ENCODE peak calls at places on chromosomes 12 and 14, in five cellular contexts. P, M, B, Y and T are unnamed samples.

GRCh38 chr14:92760524-92760805 is 12.0 kb upstream of the LGMN start:
- DNase-seq in P (no peak), M (no peak), B (no peak), Y (peak; percentile 36), T (no peak)

GRCh38 chr12:89801284-89801683 is 92.6 kb upstream of the ATP2B1 start:
- DNase-seq in P (no peak), M (no peak), B (no peak), Y (no peak), T (no peak)

GRCh38 chr12:13101854-13102375 is 1.6 kb downstream of the GSG1 start:
- DNase-seq in P (no peak), M (peak; percentile 88), B (no peak), Y (no peak), T (no peak)

GRCh38 chr14:61033851-61034250 is 52.8 kb downstream of the SLC38A6 start:
- DNase-seq in P (no peak), M (no peak), B (no peak), Y (no peak), T (no peak)

GRCh38 chr12:69397978-69398377 is 38.4 kb downstream of the YEATS4 start:
- DNase-seq in P (no peak), M (peak; percentile 14), B (no peak), Y (no peak), T (no peak)

GRCh38 chr14:33163109-33163508 is 224.4 kb downstream of the NPAS3 start:
- DNase-seq in P (no peak), M (no peak), B (no peak), Y (no peak), T (no peak)

GRCh38 chr12:52634266-52635056 is 16.1 kb upstream of the KRT73 start:
- DNase-seq in P (no peak), M (no peak), B (peak; percentile 73), Y (no peak), T (peak; percentile 82)

GRCh38 chr12:70719672-70720420 is 82.6 kb upstream of the PTPRB start:
- DNase-seq in P (no peak), M (peak; percentile 46), B (no peak), Y (no peak), T (peak; percentile 60)

GRCh38 chr12:121505513-121505912 is 75.3 kb downstream of the KDM2B start:
- DNase-seq in P (no peak), M (no peak), B (no peak), Y (no peak), T (no peak)

GRCh38 chr14:90111895-90112534 is 50.2 kb downstream of the KCNK13 start:
- DNase-seq in P (no peak), M (peak; percentile 88), B (no peak), Y (peak; percentile 51), T (no peak)

GRCh38 chr14:65095633-65096205 is 6.6 kb downstream of the MAX start:
- DNase-seq in P (no peak), M (no peak), B (peak; percentile 72), Y (no peak), T (no peak)

GRCh38 chr14:94707494-94707893 is 62.4 kb downstream of the GSC start:
- DNase-seq in P (no peak), M (no peak), B (no peak), Y (no peak), T (no peak)

GRCh38 chr14:99809376-99809775 is 16.2 kb downstream of the EML1 start:
- DNase-seq in P (no peak), M (no peak), B (no peak), Y (no peak), T (peak; percentile 67)

GRCh38 chr14:77240336-77240915 is 30.6 kb downstream of the NGB start:
- DNase-seq in P (no peak), M (no peak), B (no peak), Y (no peak), T (no peak)

DNA sequence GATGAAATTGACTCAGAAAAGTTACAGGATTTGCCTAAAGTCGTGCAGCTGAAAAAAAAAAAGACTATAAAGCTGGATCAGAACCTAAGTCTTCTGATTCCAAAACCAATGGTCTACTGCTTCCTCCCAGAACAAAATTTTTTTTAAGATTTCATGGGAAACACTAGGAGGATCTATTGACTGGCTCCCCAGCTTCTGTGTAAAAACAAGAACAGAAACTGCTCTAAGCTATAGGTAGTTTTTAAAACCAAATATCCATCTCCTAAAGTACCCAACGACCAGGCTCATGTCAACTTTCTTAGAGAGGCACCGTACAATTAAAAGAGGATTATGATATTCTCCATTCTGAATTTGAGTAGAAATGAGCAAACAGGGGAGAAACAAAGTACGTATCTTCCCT is 9.4 kb downstream of the FMNL3 start:
- DNase-seq in P (no peak), M (no peak), B (no peak), Y (no peak), T (no peak)
- H3K4me3 ChIP-seq in P (peak overlapping the region; percentile 54), M (no peak overlapping the region), B (no peak overlapping the region), Y (no peak overlapping the region), T (no peak overlapping the region)

GRCh38 chr12:132084681-132085635 is 59.2 kb downstream of the DDX51 start:
- DNase-seq in P (no peak), M (peak; percentile 51), B (peak; percentile 63), Y (no peak), T (no peak)
- H3K27ac ChIP-seq in P (peak overlapping the region; percentile 82), M (peak overlapping the region; percentile 56), B (peak overlapping the region; percentile 92), Y (no peak overlapping the region), T (peak overlapping the region; percentile 76)

GRCh38 chr12:28872654-28873268 is 276.3 kb upstream of the FAR2 start:
- DNase-seq in P (no peak), M (peak; percentile 100), B (peak; percentile 25), Y (peak; percentile 46), T (no peak)
- TF ChIP-seq CTCF in P (peak; percentile 74), M (no peak), B (peak; percentile 52), Y (peak; percentile 84), T (peak; percentile 73)

GRCh38 chr12:18297883-18298282 is 36.6 kb downstream of the PIK3C2G start:
- DNase-seq in P (no peak), M (no peak), B (no peak), Y (no peak), T (no peak)

GRCh38 chr12:18296909-18297280 is 35.6 kb downstream of the PIK3C2G start:
- DNase-seq in P (no peak), M (no peak), B (no peak), Y (no peak), T (no peak)

GRCh38 chr12:18294889-18295288 is 33.6 kb downstream of the PIK3C2G start:
- DNase-seq in P (no peak), M (no peak), B (no peak), Y (no peak), T (no peak)

GRCh38 chr12:18296201-18296908 is 35.0 kb downstream of the PIK3C2G start:
- DNase-seq in P (no peak), M (no peak), B (no peak), Y (no peak), T (no peak)
- H3K4me3 ChIP-seq in P (no peak overlapping the region), M (peak overlapping the region; percentile 40), B (peak overlapping the region; percentile 9), Y (no peak overlapping the region), T (peak overlapping the region; percentile 24)